ENCODE peak calls at places on chromosomes 5 and 9, in seven cellular contexts. One of them, this sample, is unnamed.

GRCh38 chr5:71783891-71784290 is 64.8 kb downstream of the CARTPT start:
- DNase-seq in GM12891: no peak
- DNase-seq in stimulated activated CD4-positive, alpha-beta T cell treated with anti-CD3 and anti-CD28 coated beads, Interleukin-4, amount 100 ng/mL, for 48 hours: no peak
- DNase-seq in small intestine: no peak
- DNase-seq in AML-193: no peak
- DNase-seq in non-pigmented ciliary epithelial cell: no peak
- DNase-seq in nephron progenitor cell: no peak
- DNase-seq in this sample: no peak

GRCh38 chr9:19471737-19472648 is 63.2 kb downstream of the ACER2 start:
- DNase-seq in nephron progenitor cell: peak; percentile 77
- DNase-seq in GM12891: no peak
- DNase-seq in small intestine: peak; percentile 39
- DNase-seq in stimulated activated CD4-positive, alpha-beta T cell treated with anti-CD3 and anti-CD28 coated beads, Interleukin-4, amount 100 ng/mL, for 48 hours: peak; percentile 53
- DNase-seq in non-pigmented ciliary epithelial cell: no peak
- DNase-seq in AML-193: peak; percentile 25
- DNase-seq in this sample: peak; percentile 70

GRCh38 chr5:147187163-147187562 is 47.7 kb upstream of the STK32A start:
- DNase-seq in non-pigmented ciliary epithelial cell: no peak
- DNase-seq in GM12891: no peak
- DNase-seq in stimulated activated CD4-positive, alpha-beta T cell treated with anti-CD3 and anti-CD28 coated beads, Interleukin-4, amount 100 ng/mL, for 48 hours: no peak
- DNase-seq in small intestine: no peak
- DNase-seq in AML-193: no peak
- DNase-seq in nephron progenitor cell: no peak
- DNase-seq in this sample: no peak

GRCh38 chr5:103232393-103232999 is 26.1 kb upstream of the MACIR start:
- DNase-seq in small intestine: peak; percentile 65
- DNase-seq in GM12891: no peak
- DNase-seq in non-pigmented ciliary epithelial cell: no peak
- DNase-seq in stimulated activated CD4-positive, alpha-beta T cell treated with anti-CD3 and anti-CD28 coated beads, Interleukin-4, amount 100 ng/mL, for 48 hours: no peak
- DNase-seq in nephron progenitor cell: no peak
- DNase-seq in AML-193: peak; percentile 56
- DNase-seq in this sample: no peak

GRCh38 chr5:14156611-14157493 is 13.7 kb downstream of the TRIO start:
- DNase-seq in small intestine: no peak
- DNase-seq in stimulated activated CD4-positive, alpha-beta T cell treated with anti-CD3 and anti-CD28 coated beads, Interleukin-4, amount 100 ng/mL, for 48 hours: no peak
- DNase-seq in GM12891: no peak
- DNase-seq in nephron progenitor cell: no peak
- DNase-seq in AML-193: no peak
- DNase-seq in non-pigmented ciliary epithelial cell: peak; percentile 97
- DNase-seq in this sample: no peak

GRCh38 chr5:9714187-9714586 is 84.0 kb upstream of the TAS2R1 start:
- DNase-seq in AML-193: no peak
- DNase-seq in small intestine: no peak
- DNase-seq in nephron progenitor cell: no peak
- DNase-seq in stimulated activated CD4-positive, alpha-beta T cell treated with anti-CD3 and anti-CD28 coated beads, Interleukin-4, amount 100 ng/mL, for 48 hours: no peak
- DNase-seq in GM12891: no peak
- DNase-seq in non-pigmented ciliary epithelial cell: no peak
- DNase-seq in this sample: no peak

GRCh38 chr5:100595152-100595811 is 60.1 kb downstream of the FAM174A start:
- DNase-seq in stimulated activated CD4-positive, alpha-beta T cell treated with anti-CD3 and anti-CD28 coated beads, Interleukin-4, amount 100 ng/mL, for 48 hours: no peak
- DNase-seq in GM12891: no peak
- DNase-seq in small intestine: peak; percentile 48
- DNase-seq in nephron progenitor cell: no peak
- DNase-seq in AML-193: no peak
- DNase-seq in non-pigmented ciliary epithelial cell: peak; percentile 94
- DNase-seq in this sample: no peak

GRCh38 chr5:14280294-14280854 is 137.2 kb downstream of the TRIO start:
- DNase-seq in stimulated activated CD4-positive, alpha-beta T cell treated with anti-CD3 and anti-CD28 coated beads, Interleukin-4, amount 100 ng/mL, for 48 hours: no peak
- DNase-seq in small intestine: no peak
- DNase-seq in non-pigmented ciliary epithelial cell: no peak
- DNase-seq in AML-193: no peak
- DNase-seq in nephron progenitor cell: no peak
- DNase-seq in GM12891: no peak
- DNase-seq in this sample: no peak

GRCh38 chr5:159051431-159052281 is 48.1 kb downstream of the EBF1 start:
- DNase-seq in nephron progenitor cell: peak; percentile 80
- DNase-seq in AML-193: no peak
- DNase-seq in stimulated activated CD4-positive, alpha-beta T cell treated with anti-CD3 and anti-CD28 coated beads, Interleukin-4, amount 100 ng/mL, for 48 hours: no peak
- DNase-seq in small intestine: no peak
- DNase-seq in non-pigmented ciliary epithelial cell: no peak
- DNase-seq in GM12891: no peak
- DNase-seq in this sample: peak; percentile 7

GRCh38 chr5:130836729-130837660 is 328.1 kb downstream of the HINT1 start:
- DNase-seq in small intestine: peak; percentile 41
- DNase-seq in GM12891: no peak
- DNase-seq in stimulated activated CD4-positive, alpha-beta T cell treated with anti-CD3 and anti-CD28 coated beads, Interleukin-4, amount 100 ng/mL, for 48 hours: no peak
- DNase-seq in AML-193: peak; percentile 1
- DNase-seq in nephron progenitor cell: no peak
- DNase-seq in non-pigmented ciliary epithelial cell: no peak
- DNase-seq in this sample: no peak

GRCh38 chr5:98468188-98468869 is 305.1 kb upstream of the RGMB start:
- DNase-seq in nephron progenitor cell: no peak
- DNase-seq in small intestine: no peak
- DNase-seq in GM12891: no peak
- DNase-seq in non-pigmented ciliary epithelial cell: peak; percentile 87
- DNase-seq in stimulated activated CD4-positive, alpha-beta T cell treated with anti-CD3 and anti-CD28 coated beads, Interleukin-4, amount 100 ng/mL, for 48 hours: no peak
- DNase-seq in AML-193: no peak
- DNase-seq in this sample: no peak

GRCh38 chr5:131966551-131966950 is 21.1 kb upstream of the MEIKIN start:
- DNase-seq in non-pigmented ciliary epithelial cell: no peak
- DNase-seq in AML-193: no peak
- DNase-seq in small intestine: no peak
- DNase-seq in nephron progenitor cell: no peak
- DNase-seq in stimulated activated CD4-positive, alpha-beta T cell treated with anti-CD3 and anti-CD28 coated beads, Interleukin-4, amount 100 ng/mL, for 48 hours: no peak
- DNase-seq in GM12891: no peak
- DNase-seq in this sample: no peak

GRCh38 chr5:176817864-176818377 is 7.6 kb downstream of the UNC5A start:
- DNase-seq in stimulated activated CD4-positive, alpha-beta T cell treated with anti-CD3 and anti-CD28 coated beads, Interleukin-4, amount 100 ng/mL, for 48 hours: no peak
- DNase-seq in small intestine: no peak
- DNase-seq in AML-193: no peak
- DNase-seq in nephron progenitor cell: peak; percentile 63
- DNase-seq in non-pigmented ciliary epithelial cell: no peak
- DNase-seq in GM12891: peak; percentile 58
- DNase-seq in this sample: no peak

GRCh38 chr9:133718533-133719315 is 19.4 kb downstream of the SARDH start:
- DNase-seq in nephron progenitor cell: no peak
- DNase-seq in GM12891: no peak
- DNase-seq in small intestine: no peak
- DNase-seq in non-pigmented ciliary epithelial cell: no peak
- DNase-seq in AML-193: no peak
- DNase-seq in stimulated activated CD4-positive, alpha-beta T cell treated with anti-CD3 and anti-CD28 coated beads, Interleukin-4, amount 100 ng/mL, for 48 hours: no peak
- DNase-seq in this sample: no peak

GRCh38 chr9:137582286-137582860 is 3.6 kb upstream of the DPH7 start:
- DNase-seq in AML-193: peak; percentile 32
- DNase-seq in nephron progenitor cell: peak; percentile 32
- DNase-seq in non-pigmented ciliary epithelial cell: no peak
- DNase-seq in stimulated activated CD4-positive, alpha-beta T cell treated with anti-CD3 and anti-CD28 coated beads, Interleukin-4, amount 100 ng/mL, for 48 hours: no peak
- DNase-seq in GM12891: no peak
- DNase-seq in small intestine: no peak
- DNase-seq in this sample: no peak

GRCh38 chr9:69122086-69122390 is 52.0 kb upstream of the TJP2 start:
- DNase-seq in nephron progenitor cell: peak; percentile 72
- DNase-seq in GM12891: peak; percentile 51
- DNase-seq in AML-193: peak; percentile 36
- DNase-seq in non-pigmented ciliary epithelial cell: no peak
- DNase-seq in stimulated activated CD4-positive, alpha-beta T cell treated with anti-CD3 and anti-CD28 coated beads, Interleukin-4, amount 100 ng/mL, for 48 hours: peak; percentile 23
- DNase-seq in small intestine: peak; percentile 76
- DNase-seq in this sample: peak; percentile 71

This sample was measured in substantia nigra.